ENCODE peak calls at places on chromosomes 13 and 19, in four cellular contexts. One of them, this sample, is unnamed.

GRCh38 chr19:41328818-41329220 is 18.8 kb downstream of the CCDC97 start:
- DNase-seq in activated CD4-positive, alpha-beta T cell treated with anti-CD3 and anti-CD28 coated beads, Interleukin-2, amount 10 ng/mL, durations not matched to agents 7 days and 5 days: no peak
- DNase-seq in stomach: no peak
- DNase-seq in Peyer's patch: no peak
- DNase-seq in this sample: no peak

GRCh38 chr13:42847891-42848663 is 66.7 kb downstream of the FAM216B start:
- DNase-seq in activated CD4-positive, alpha-beta T cell treated with anti-CD3 and anti-CD28 coated beads, Interleukin-2, amount 10 ng/mL, durations not matched to agents 7 days and 5 days: no peak
- DNase-seq in stomach: no peak
- DNase-seq in Peyer's patch: no peak
- DNase-seq in this sample: no peak

GRCh38 chr19:54209748-54210494 is 9.3 kb downstream of the RPS9 start:
- DNase-seq in Peyer's patch: peak
- DNase-seq in activated CD4-positive, alpha-beta T cell treated with anti-CD3 and anti-CD28 coated beads, Interleukin-2, amount 10 ng/mL, durations not matched to agents 7 days and 5 days: no peak
- DNase-seq in stomach: peak
- DNase-seq in this sample: no peak

GRCh38 chr13:29266261-29266660 is 329.2 kb downstream of the SLC7A1 start:
- DNase-seq in activated CD4-positive, alpha-beta T cell treated with anti-CD3 and anti-CD28 coated beads, Interleukin-2, amount 10 ng/mL, durations not matched to agents 7 days and 5 days: no peak
- DNase-seq in Peyer's patch: no peak
- DNase-seq in stomach: no peak
- DNase-seq in this sample: no peak

GRCh38 chr19:53927745-53928144 is 18.7 kb downstream of the CACNG7 start:
- DNase-seq in Peyer's patch: no peak
- DNase-seq in activated CD4-positive, alpha-beta T cell treated with anti-CD3 and anti-CD28 coated beads, Interleukin-2, amount 10 ng/mL, durations not matched to agents 7 days and 5 days: peak
- DNase-seq in stomach: no peak
- DNase-seq in this sample: no peak

GRCh38 chr13:29888306-29888705 is 37.9 kb upstream of the UBL3 start:
- DNase-seq in stomach: no peak
- DNase-seq in activated CD4-positive, alpha-beta T cell treated with anti-CD3 and anti-CD28 coated beads, Interleukin-2, amount 10 ng/mL, durations not matched to agents 7 days and 5 days: no peak
- DNase-seq in Peyer's patch: no peak
- DNase-seq in this sample: no peak

GRCh38 chr13:22107549-22107948 is 436.7 kb downstream of the FGF9 start:
- DNase-seq in stomach: no peak
- DNase-seq in Peyer's patch: no peak
- DNase-seq in activated CD4-positive, alpha-beta T cell treated with anti-CD3 and anti-CD28 coated beads, Interleukin-2, amount 10 ng/mL, durations not matched to agents 7 days and 5 days: no peak
- DNase-seq in this sample: no peak

GRCh38 chr19:5345895-5346386 is 5.3 kb upstream of the PTPRS start:
- DNase-seq in stomach: no peak
- DNase-seq in Peyer's patch: no peak
- DNase-seq in activated CD4-positive, alpha-beta T cell treated with anti-CD3 and anti-CD28 coated beads, Interleukin-2, amount 10 ng/mL, durations not matched to agents 7 days and 5 days: no peak
- DNase-seq in this sample: no peak

GRCh38 chr13:105991622-105992254 is 543.7 kb downstream of the EFNB2 start:
- DNase-seq in stomach: peak
- DNase-seq in activated CD4-positive, alpha-beta T cell treated with anti-CD3 and anti-CD28 coated beads, Interleukin-2, amount 10 ng/mL, durations not matched to agents 7 days and 5 days: no peak
- DNase-seq in Peyer's patch: no peak
- DNase-seq in this sample: no peak

GRCh38 chr19:57212109-57212508 is 18.7 kb upstream of the AURKC start:
- DNase-seq in activated CD4-positive, alpha-beta T cell treated with anti-CD3 and anti-CD28 coated beads, Interleukin-2, amount 10 ng/mL, durations not matched to agents 7 days and 5 days: no peak
- DNase-seq in Peyer's patch: no peak
- DNase-seq in stomach: no peak
- DNase-seq in this sample: no peak

GRCh38 chr13:48483589-48483988 is 49.3 kb downstream of the RCBTB2 start:
- DNase-seq in Peyer's patch: no peak
- DNase-seq in stomach: no peak
- DNase-seq in activated CD4-positive, alpha-beta T cell treated with anti-CD3 and anti-CD28 coated beads, Interleukin-2, amount 10 ng/mL, durations not matched to agents 7 days and 5 days: no peak
- DNase-seq in this sample: no peak

GRCh38 chr13:72469932-72470331 is 257.5 kb downstream of the MZT1 start:
- DNase-seq in Peyer's patch: no peak
- DNase-seq in activated CD4-positive, alpha-beta T cell treated with anti-CD3 and anti-CD28 coated beads, Interleukin-2, amount 10 ng/mL, durations not matched to agents 7 days and 5 days: no peak
- DNase-seq in stomach: no peak
- DNase-seq in this sample: no peak

GRCh38 chr19:23887642-23888041 is 27.0 kb upstream of the ZNF726 start:
- DNase-seq in stomach: peak
- DNase-seq in Peyer's patch: no peak
- DNase-seq in activated CD4-positive, alpha-beta T cell treated with anti-CD3 and anti-CD28 coated beads, Interleukin-2, amount 10 ng/mL, durations not matched to agents 7 days and 5 days: no peak
- DNase-seq in this sample: no peak

GRCh38 chr13:74919914-74920313 is 562.1 kb downstream of the TBC1D4 start:
- DNase-seq in Peyer's patch: no peak
- DNase-seq in activated CD4-positive, alpha-beta T cell treated with anti-CD3 and anti-CD28 coated beads, Interleukin-2, amount 10 ng/mL, durations not matched to agents 7 days and 5 days: no peak
- DNase-seq in stomach: no peak
- DNase-seq in this sample: no peak

GRCh38 chr13:113785051-113786010 is 26.3 kb downstream of the TMEM255B start:
- DNase-seq in Peyer's patch: peak
- DNase-seq in activated CD4-positive, alpha-beta T cell treated with anti-CD3 and anti-CD28 coated beads, Interleukin-2, amount 10 ng/mL, durations not matched to agents 7 days and 5 days: no peak
- DNase-seq in stomach: no peak
- DNase-seq in this sample: no peak

GRCh38 chr13:97124237-97124636 is 97.9 kb upstream of the MBNL2 start:
- DNase-seq in stomach: no peak
- DNase-seq in Peyer's patch: no peak
- DNase-seq in activated CD4-positive, alpha-beta T cell treated with anti-CD3 and anti-CD28 coated beads, Interleukin-2, amount 10 ng/mL, durations not matched to agents 7 days and 5 days: no peak
- DNase-seq in this sample: no peak

GRCh38 chr13:65400707-65401106 is 1829.4 kb downstream of the PCDH9 start:
- DNase-seq in activated CD4-positive, alpha-beta T cell treated with anti-CD3 and anti-CD28 coated beads, Interleukin-2, amount 10 ng/mL, durations not matched to agents 7 days and 5 days: no peak
- DNase-seq in stomach: no peak
- DNase-seq in Peyer's patch: no peak
- DNase-seq in this sample: no peak

GRCh38 chr19:13089139-13089856 is 13.4 kb downstream of the LYL1 start:
- DNase-seq in activated CD4-positive, alpha-beta T cell treated with anti-CD3 and anti-CD28 coated beads, Interleukin-2, amount 10 ng/mL, durations not matched to agents 7 days and 5 days: peak
- DNase-seq in Peyer's patch: no peak
- DNase-seq in stomach: no peak
- DNase-seq in this sample: no peak

GRCh38 chr19:10421240-10421948 is 1.1 kb downstream of the PDE4A start:
- DNase-seq in Peyer's patch: no peak
- DNase-seq in activated CD4-positive, alpha-beta T cell treated with anti-CD3 and anti-CD28 coated beads, Interleukin-2, amount 10 ng/mL, durations not matched to agents 7 days and 5 days: no peak
- DNase-seq in stomach: no peak
- DNase-seq in this sample: no peak

GRCh38 chr13:113547248-113547971 is 37.1 kb upstream of the TFDP1 start:
- DNase-seq in Peyer's patch: peak
- DNase-seq in activated CD4-positive, alpha-beta T cell treated with anti-CD3 and anti-CD28 coated beads, Interleukin-2, amount 10 ng/mL, durations not matched to agents 7 days and 5 days: peak
- DNase-seq in stomach: peak
- DNase-seq in this sample: no peak

GRCh38 chr13:105827074-105827473 is 708.4 kb downstream of the EFNB2 start:
- DNase-seq in activated CD4-positive, alpha-beta T cell treated with anti-CD3 and anti-CD28 coated beads, Interleukin-2, amount 10 ng/mL, durations not matched to agents 7 days and 5 days: no peak
- DNase-seq in stomach: no peak
- DNase-seq in Peyer's patch: no peak
- DNase-seq in this sample: no peak

GRCh38 chr13:94534171-94534570 is 54.7 kb upstream of the DCT start:
- DNase-seq in activated CD4-positive, alpha-beta T cell treated with anti-CD3 and anti-CD28 coated beads, Interleukin-2, amount 10 ng/mL, durations not matched to agents 7 days and 5 days: no peak
- DNase-seq in Peyer's patch: no peak
- DNase-seq in stomach: no peak
- DNase-seq in this sample: no peak

GRCh38 chr13:30681489-30682242 is 53.7 kb upstream of the ALOX5AP start:
- DNase-seq in stomach: no peak
- DNase-seq in Peyer's patch: no peak
- DNase-seq in activated CD4-positive, alpha-beta T cell treated with anti-CD3 and anti-CD28 coated beads, Interleukin-2, amount 10 ng/mL, durations not matched to agents 7 days and 5 days: no peak
- DNase-seq in this sample: no peak

GRCh38 chr19:46299004-46299509 is 2.2 kb downstream of the HIF3A start:
- DNase-seq in stomach: peak
- DNase-seq in activated CD4-positive, alpha-beta T cell treated with anti-CD3 and anti-CD28 coated beads, Interleukin-2, amount 10 ng/mL, durations not matched to agents 7 days and 5 days: no peak
- DNase-seq in Peyer's patch: peak
- DNase-seq in this sample: no peak

GRCh38 chr19:2575734-2576481 is 100.0 kb downstream of the GADD45B start:
- DNase-seq in Peyer's patch: peak
- DNase-seq in stomach: peak
- DNase-seq in activated CD4-positive, alpha-beta T cell treated with anti-CD3 and anti-CD28 coated beads, Interleukin-2, amount 10 ng/mL, durations not matched to agents 7 days and 5 days: no peak
- DNase-seq in this sample: no peak

GRCh38 chr19:22427587-22428298 is 5.6 kb upstream of the ZNF98 start:
- DNase-seq in activated CD4-positive, alpha-beta T cell treated with anti-CD3 and anti-CD28 coated beads, Interleukin-2, amount 10 ng/mL, durations not matched to agents 7 days and 5 days: no peak
- DNase-seq in Peyer's patch: no peak
- DNase-seq in stomach: no peak
- DNase-seq in this sample: no peak

GRCh38 chr13:42486711-42487198 is 87.2 kb upstream of the TNFSF11 start:
- DNase-seq in Peyer's patch: no peak
- DNase-seq in stomach: no peak
- DNase-seq in activated CD4-positive, alpha-beta T cell treated with anti-CD3 and anti-CD28 coated beads, Interleukin-2, amount 10 ng/mL, durations not matched to agents 7 days and 5 days: no peak
- DNase-seq in this sample: no peak

GRCh38 chr19:43618921-43619261 is 538 bp downstream of the ZNF428 start:
- DNase-seq in activated CD4-positive, alpha-beta T cell treated with anti-CD3 and anti-CD28 coated beads, Interleukin-2, amount 10 ng/mL, durations not matched to agents 7 days and 5 days: peak
- DNase-seq in Peyer's patch: no peak
- DNase-seq in stomach: no peak
- DNase-seq in this sample: peak

GRCh38 chr13:87057807-87058520 is 613.2 kb upstream of the SLITRK5 start:
- DNase-seq in stomach: no peak
- DNase-seq in Peyer's patch: no peak
- DNase-seq in activated CD4-positive, alpha-beta T cell treated with anti-CD3 and anti-CD28 coated beads, Interleukin-2, amount 10 ng/mL, durations not matched to agents 7 days and 5 days: no peak
- DNase-seq in this sample: no peak